ENCODE peak calls at places on chromosomes 5 and 9, in four cellular contexts. J, B, Q and E are unnamed samples.

GRCh38 chr9:6842584-6842947 is 84.8 kb downstream of the KDM4C start:
- DNase-seq in B (peak; percentile 55), Q (peak; percentile 27), J (no peak), E (no peak)

GRCh38 chr5:171595801-171596231 is 176.4 kb downstream of the FGF18 start:
- DNase-seq in B (peak; percentile 71), Q (peak; percentile 93), J (no peak), E (no peak)

GRCh38 chr5:52692039-52692438 is 95.7 kb upstream of the ITGA1 start:
- DNase-seq in Q (peak; percentile 65), J (no peak), B (peak; percentile 25), E (no peak)

GRCh38 chr9:36436909-36437308 is 36.8 kb upstream of the RNF38 start:
- DNase-seq in J (no peak), B (no peak), Q (peak; percentile 16), E (no peak)

GRCh38 chr9:38417003-38417965 is 7.0 kb downstream of the IGFBPL1 start:
- DNase-seq in J (peak; percentile 40), Q (no peak), B (peak; percentile 53), E (peak; percentile 70)

GRCh38 chr9:128055222-128056040 is 11.7 kb downstream of the NAIF1 start:
- DNase-seq in B (no peak), Q (peak; percentile 93), J (peak; percentile 73), E (no peak)

GRCh38 chr5:57770029-57770428 is 287.4 kb upstream of the ACTBL2 start:
- DNase-seq in J (no peak), B (no peak), Q (no peak), E (no peak)

GRCh38 chr5:149829954-149830353 is 99.8 kb downstream of the PPARGC1B start:
- DNase-seq in J (no peak), B (peak; percentile 38), Q (no peak), E (no peak)

DNA sequence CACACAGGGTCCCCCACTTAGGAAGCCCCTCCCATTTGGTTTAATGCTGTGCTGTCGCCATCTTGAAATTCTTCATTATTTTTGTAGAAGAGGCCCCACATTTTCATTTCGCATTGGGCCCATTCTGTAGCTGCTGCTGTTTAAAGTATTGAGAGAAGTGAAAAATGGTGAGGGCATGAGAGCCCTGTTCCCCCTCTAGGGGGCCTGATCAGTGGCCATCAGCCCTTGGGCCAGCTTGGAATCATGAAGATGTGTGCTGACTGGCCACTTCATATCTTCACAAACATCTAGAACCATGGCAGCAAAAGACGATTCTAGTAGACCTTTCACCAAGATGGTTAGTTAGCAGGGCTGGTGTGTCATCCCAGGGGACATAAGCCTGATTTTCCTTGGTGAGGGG is 3.3 kb downstream of the TMEM268 start:
- DNase-seq in B (no peak), J (no peak), Q (no peak), E (no peak)
- TF ChIP-seq CTCF in B (no peak), J (no peak), Q (no peak), E (no peak)

DNA sequence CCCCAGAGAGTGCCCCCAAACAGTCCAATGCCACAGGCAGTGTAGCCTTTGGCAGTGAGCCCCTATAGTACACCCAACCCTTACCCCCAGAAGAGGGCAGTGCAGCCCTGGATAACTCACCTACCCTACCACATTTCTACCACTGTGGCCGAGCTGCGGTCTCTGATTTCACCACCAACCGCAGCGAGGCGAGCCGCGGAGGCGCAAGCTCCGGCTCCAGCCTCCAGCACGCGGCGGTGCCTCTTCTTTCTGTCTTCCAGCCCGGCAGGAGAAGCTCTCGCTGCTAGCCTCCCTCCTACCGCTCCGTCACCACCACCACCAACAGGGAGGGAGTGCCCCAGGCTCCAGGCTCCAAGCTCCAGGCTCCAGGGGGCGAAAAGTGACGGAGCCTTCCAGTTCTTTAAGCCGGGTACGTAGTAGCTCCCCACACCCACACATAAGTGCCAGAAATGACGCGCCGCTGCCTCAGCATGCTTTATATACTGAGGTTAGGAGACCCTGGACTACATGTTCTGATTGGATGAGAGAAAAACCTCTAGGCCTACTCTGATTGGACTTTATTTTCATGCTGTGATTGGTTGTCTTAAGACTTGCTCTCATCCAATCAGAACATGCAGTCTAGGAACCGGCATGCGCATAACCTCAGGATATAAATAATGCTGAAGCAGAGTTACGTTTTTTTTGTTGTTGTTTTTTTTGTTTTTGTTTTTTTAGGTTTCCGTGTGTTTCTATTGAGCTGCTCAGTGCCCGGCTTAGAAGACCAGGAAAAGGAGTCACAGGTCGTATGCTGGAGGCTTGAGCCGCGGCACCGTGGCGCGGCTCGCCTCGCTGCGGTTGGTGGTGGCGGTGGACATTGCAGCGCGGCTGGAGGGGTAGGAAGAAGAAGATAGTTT is at the start of gene PCAT7:
- DNase-seq in Q (peak; percentile 4), B (peak; percentile 87), J (peak; percentile 90), E (peak; percentile 83)
- TF ChIP-seq CTCF in Q (no peak), B (peak; percentile 69), J (peak; percentile 63), E (peak; percentile 49)

GRCh38 chr5:128673970-128674369 is 135.9 kb upstream of the FBN2 start:
- DNase-seq in Q (no peak), B (no peak), J (no peak), E (no peak)

GRCh38 chr5:128673411-128673957 is 135.4 kb upstream of the FBN2 start:
- DNase-seq in B (no peak), Q (no peak), J (no peak), E (no peak)

GRCh38 chr5:128671861-128672414 is 133.9 kb upstream of the FBN2 start:
- DNase-seq in B (no peak), J (no peak), Q (no peak), E (no peak)

GRCh38 chr5:128673010-128673409 is 135.0 kb upstream of the FBN2 start:
- DNase-seq in Q (no peak), J (no peak), B (no peak), E (no peak)

GRCh38 chr5:128674837-128675446 is 136.9 kb upstream of the FBN2 start:
- DNase-seq in Q (peak; percentile 59), J (peak; percentile 35), B (peak; percentile 84), E (peak; percentile 60)
- TF ChIP-seq CTCF in Q (peak; percentile 86), J (peak; percentile 18), B (peak; percentile 93), E (peak; percentile 64)

GRCh38 chr9:136284311-136284710 is 19.6 kb downstream of the CCDC187 start:
- DNase-seq in J (no peak), B (no peak), Q (no peak), E (no peak)
- TF ChIP-seq CTCF in J (no peak), B (no peak), Q (no peak), E (no peak)

DNA sequence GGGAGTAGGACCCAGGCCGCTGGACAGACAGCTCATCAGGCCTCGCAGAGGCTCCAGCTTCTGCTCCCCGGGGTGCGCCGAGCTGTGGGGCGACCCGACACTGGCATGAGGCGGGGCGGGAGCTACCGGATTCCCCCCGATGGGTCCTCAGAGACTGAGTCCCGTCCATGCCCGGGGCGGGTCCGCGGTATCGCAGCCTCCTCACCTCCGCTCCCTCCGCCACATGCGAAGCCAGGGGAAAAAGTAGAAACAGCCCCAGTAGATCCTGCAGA is 2.6 kb upstream of the CCL27 start:
- DNase-seq in Q (no peak), B (no peak), J (no peak), E (no peak)
- TF ChIP-seq CTCF in Q (no peak), B (no peak), J (no peak), E (no peak)

DNA sequence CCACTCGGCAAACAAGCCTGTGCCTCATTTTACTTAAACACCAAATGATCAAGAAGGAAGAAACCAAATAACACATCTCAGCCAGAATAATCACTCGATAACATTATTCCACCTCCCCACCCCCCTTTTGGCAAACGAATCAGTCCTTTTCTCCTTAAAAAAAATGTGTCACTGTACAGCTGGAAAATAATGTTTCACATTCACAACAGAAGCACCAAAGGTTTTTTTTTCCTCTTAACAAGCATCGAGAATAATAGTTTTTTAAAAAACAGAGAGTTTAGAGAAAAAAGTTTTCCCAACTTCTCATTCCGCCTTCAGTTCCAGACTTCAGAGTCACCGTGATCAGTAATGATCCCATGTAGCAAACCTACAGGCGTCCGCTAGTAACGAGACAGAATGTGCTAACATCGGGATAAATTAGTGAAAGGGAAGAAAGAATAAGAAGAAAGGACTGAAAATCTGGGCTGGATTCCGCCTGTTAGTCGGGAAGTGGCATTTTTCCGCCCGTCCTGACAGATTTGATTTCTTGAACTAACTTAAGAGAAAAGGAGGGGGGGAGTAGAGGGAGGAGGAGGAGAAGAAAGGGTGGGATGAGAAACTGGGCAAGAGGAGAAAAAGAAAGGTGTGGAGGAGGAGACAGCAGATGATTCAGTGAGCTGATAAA is at the start of gene ZNF608:
- DNase-seq in J (no peak), B (peak; percentile 50), Q (peak; percentile 91), E (peak; percentile 37)
- TF ChIP-seq CTCF in J (no peak), B (no peak), Q (no peak), E (no peak)